ENCODE peak calls at places on chromosomes 13 and 19, in four cellular contexts. M, O, L and P are unnamed samples.

GRCh38 chr13:97226788-97227627 is 4.9 kb downstream of the MBNL2 start:
- DNase-seq in M (no peak), O (no peak), L (no peak), P (no peak)

GRCh38 chr13:68190826-68191225 is 960.7 kb upstream of the PCDH9 start:
- DNase-seq in M (peak; percentile 83), O (peak; percentile 63), L (no peak), P (no peak)

GRCh38 chr19:16631465-16631864 is 3.5 kb upstream of the MED26 start:
- DNase-seq in M (no peak), O (no peak), L (no peak), P (no peak)

GRCh38 chr13:46905249-46905648 is 8.4 kb upstream of the HTR2A start:
- DNase-seq in M (no peak), O (no peak), L (no peak), P (no peak)

GRCh38 chr13:113848020-113848419 is 15.9 kb downstream of the GAS6 start:
- DNase-seq in M (no peak), O (no peak), L (no peak), P (no peak)

GRCh38 chr13:78022164-78022877 is 103.7 kb upstream of the EDNRB start:
- DNase-seq in M (peak; percentile 68), O (peak; percentile 70), L (no peak), P (no peak)

GRCh38 chr19:1259206-1259872 is 9.8 kb upstream of the CIRBP start:
- DNase-seq in M (peak; percentile 60), O (no peak), L (peak; percentile 85), P (peak; percentile 89)

GRCh38 chr19:4518345-4519171 is at the start of gene PLIN4:
- DNase-seq in M (peak; percentile 34), O (no peak), L (peak; percentile 85), P (peak; percentile 95)

GRCh38 chr13:33153421-33154381 is 131.9 kb downstream of the STARD13 start:
- DNase-seq in M (peak; percentile 62), O (peak; percentile 93), L (peak; percentile 49), P (peak; percentile 42)

DNA sequence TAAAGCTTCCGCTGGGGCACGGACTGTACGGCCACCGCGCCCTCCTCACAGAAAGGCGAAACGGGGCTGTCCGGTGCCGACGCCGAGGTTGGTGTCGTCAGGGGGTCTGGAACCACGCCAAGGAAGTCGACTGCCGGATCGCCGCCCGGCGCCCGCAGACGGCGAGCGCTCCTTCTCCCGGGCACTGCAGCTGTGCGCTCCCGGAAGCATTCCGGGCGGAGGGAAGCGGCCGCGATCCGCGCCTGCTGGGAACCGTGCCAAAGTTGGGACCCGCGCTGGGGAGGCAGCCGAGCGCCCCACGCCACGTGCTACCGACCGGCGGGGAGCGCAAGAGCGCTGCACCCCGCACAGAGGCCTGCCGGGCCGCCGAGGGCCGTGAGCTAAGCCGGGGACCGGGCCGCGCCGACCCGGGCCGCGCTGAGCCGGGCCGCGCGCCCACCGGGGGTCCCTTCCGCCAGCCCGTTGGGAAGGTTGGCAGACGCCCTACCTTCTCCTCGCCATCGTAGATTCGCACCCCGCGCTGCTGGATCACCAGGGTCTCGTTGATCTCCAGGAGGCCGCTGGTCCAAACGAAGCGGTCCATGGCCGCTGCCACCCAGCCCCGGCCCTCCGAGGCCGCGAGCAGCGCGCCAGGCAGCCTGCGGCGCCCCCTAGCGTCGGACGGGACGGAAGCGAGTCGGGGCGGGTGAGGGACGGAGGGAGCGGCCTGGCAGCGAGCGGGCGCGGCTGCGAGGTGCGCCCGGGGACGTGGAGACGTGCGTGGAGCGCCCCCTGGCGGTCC is at the start of gene VPS36:
- DNase-seq in M (peak; percentile 87), O (peak; percentile 86), L (peak; percentile 98), P (peak; percentile 97)
- TF ChIP-seq CTCF in M (peak; percentile 75), O (peak; percentile 77), L (peak; percentile 99), P (peak; percentile 100)

GRCh38 chr19:19732579-19733501 is at the start of gene ZNF14:
- DNase-seq in M (peak; percentile 90), O (peak; percentile 94), L (peak; percentile 90), P (peak; percentile 83)
- TF ChIP-seq CTCF in M (no peak), O (peak; percentile 34), L (no peak), P (no peak)

GRCh38 chr13:24742986-24743385 is 21.0 kb upstream of the RNF17 start:
- DNase-seq in M (no peak), O (no peak), L (no peak), P (no peak)
- TF ChIP-seq CTCF in M (no peak), O (no peak), L (no peak), P (no peak)

GRCh38 chr13:61954092-61954491 is 538.4 kb upstream of the PCDH20 start:
- DNase-seq in M (peak; percentile 5), O (no peak), L (no peak), P (no peak)
- TF ChIP-seq CTCF in M (peak; percentile 43), O (peak; percentile 36), L (no peak), P (peak; percentile 34)

GRCh38 chr19:51096473-51097165 is 11.6 kb downstream of the CTU1 start:
- DNase-seq in M (no peak), O (no peak), L (no peak), P (peak; percentile 25)

GRCh38 chr19:51098366-51099069 is 9.7 kb downstream of the CTU1 start:
- DNase-seq in M (peak; percentile 6), O (no peak), L (peak; percentile 68), P (peak; percentile 66)

GRCh38 chr19:51099070-51099382 is 9.2 kb downstream of the CTU1 start:
- DNase-seq in M (no peak), O (no peak), L (no peak), P (no peak)

GRCh38 chr19:51097796-51098195 is 10.4 kb downstream of the CTU1 start:
- DNase-seq in M (no peak), O (no peak), L (no peak), P (no peak)

DNA sequence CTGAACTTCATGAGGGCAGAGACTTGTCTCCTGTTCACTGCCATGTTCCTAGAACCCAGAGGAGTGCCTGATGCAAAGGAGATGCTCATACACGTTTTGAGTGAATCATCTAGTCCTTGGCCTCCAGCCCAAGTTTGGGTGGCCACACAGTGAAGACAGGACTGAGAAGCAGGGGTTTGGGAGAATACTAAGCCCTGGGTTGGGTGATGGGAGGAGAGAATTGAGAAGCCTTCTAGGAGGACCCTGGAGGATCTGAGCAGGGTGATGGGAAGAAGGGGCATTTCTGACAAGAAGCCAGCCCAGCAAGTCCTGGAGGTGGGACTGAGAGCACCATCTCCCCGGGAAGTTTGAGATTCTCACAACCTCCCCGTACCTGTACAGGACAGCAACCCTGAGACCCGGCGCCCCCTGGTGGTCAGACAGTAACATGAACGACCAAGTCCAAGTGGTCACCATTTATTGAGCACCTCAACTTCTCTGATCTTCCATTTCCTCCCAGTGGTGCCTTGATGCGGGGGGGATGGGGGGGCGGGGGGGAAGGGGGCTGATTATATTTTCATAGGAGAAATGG is 11.0 kb downstream of the CTU1 start:
- DNase-seq in M (peak; percentile 38), O (peak; percentile 54), L (peak; percentile 77), P (peak; percentile 71)
- TF ChIP-seq CTCF in M (peak; percentile 65), O (peak; percentile 77), L (peak; percentile 60), P (peak; percentile 28)

DNA sequence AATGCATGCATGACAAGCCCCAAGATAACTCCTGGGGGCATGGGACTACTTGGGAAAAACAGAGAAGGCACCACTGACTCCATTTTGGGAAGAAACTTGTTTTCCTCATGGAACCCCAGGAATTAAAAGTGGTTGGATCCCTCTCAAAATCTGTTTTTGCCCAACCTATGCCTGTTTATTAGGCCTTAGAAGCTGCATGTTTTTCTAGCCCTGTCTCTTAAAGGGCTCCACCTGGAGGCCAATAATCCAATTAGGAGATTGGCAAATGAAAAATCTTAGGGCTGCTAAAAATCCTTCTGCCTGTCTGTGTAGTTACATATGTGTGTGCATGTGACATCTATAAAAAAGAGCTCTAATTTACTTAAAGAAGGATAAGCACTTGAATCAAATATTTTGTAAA is 26.9 kb downstream of the MED4 start:
- DNase-seq in M (no peak), O (no peak), L (no peak), P (no peak)
- TF ChIP-seq CTCF in M (no peak), O (peak; percentile 14), L (no peak), P (no peak)

GRCh38 chr13:88000787-88001186 is 329.6 kb downstream of the SLITRK5 start:
- DNase-seq in M (no peak), O (no peak), L (no peak), P (no peak)

GRCh38 chr13:88000239-88000638 is 329.1 kb downstream of the SLITRK5 start:
- DNase-seq in M (peak; percentile 18), O (no peak), L (no peak), P (no peak)

GRCh38 chr13:87998081-87998480 is 326.9 kb downstream of the SLITRK5 start:
- DNase-seq in M (no peak), O (no peak), L (no peak), P (no peak)

GRCh38 chr13:87999141-87999765 is 328.1 kb downstream of the SLITRK5 start:
- DNase-seq in M (peak; percentile 83), O (no peak), L (no peak), P (no peak)

GRCh38 chr13:87999791-88000190 is 328.6 kb downstream of the SLITRK5 start:
- DNase-seq in M (no peak), O (no peak), L (no peak), P (no peak)
- TF ChIP-seq CTCF in M (peak; percentile 23), O (peak; percentile 42), L (no peak), P (no peak)

GRCh38 chr19:45819769-45820168 is 4.7 kb upstream of the RSPH6A start:
- DNase-seq in M (no peak), O (no peak), L (no peak), P (no peak)
- TF ChIP-seq CTCF in M (no peak), O (no peak), L (no peak), P (no peak)

DNA sequence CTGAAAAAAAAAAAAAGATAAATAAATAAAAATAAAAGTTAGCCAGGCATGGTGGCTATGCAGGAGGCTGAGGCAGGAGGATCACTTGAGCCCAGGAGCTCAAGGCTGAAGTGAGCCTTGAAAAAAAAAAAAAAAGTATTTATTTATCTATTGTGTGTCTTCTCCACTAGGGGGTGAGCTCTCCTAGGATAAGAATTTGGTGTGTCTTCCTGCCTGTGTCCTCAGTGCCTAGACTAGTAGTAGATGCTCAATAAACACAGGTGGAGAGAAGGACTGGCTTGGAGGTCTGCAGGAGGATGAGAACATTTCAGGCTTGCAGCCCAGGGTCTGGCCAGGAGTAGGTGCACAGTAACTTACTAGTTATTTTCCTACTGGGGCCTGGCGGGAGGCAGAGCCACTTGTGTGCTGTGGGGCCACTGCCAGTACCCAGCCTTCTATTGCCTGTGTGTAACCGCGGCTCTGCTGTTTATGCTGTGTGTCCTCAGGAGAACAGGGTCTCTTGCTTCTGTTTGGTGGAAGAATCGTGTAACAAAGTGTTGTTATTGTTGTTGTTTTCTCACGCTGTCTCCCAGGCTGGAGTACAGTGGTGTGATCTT is 5.4 kb downstream of the LMTK3 start:
- DNase-seq in M (peak; percentile 33), O (no peak), L (no peak), P (no peak)
- TF ChIP-seq CTCF in M (peak; percentile 49), O (peak; percentile 65), L (peak; percentile 25), P (peak; percentile 27)

DNA sequence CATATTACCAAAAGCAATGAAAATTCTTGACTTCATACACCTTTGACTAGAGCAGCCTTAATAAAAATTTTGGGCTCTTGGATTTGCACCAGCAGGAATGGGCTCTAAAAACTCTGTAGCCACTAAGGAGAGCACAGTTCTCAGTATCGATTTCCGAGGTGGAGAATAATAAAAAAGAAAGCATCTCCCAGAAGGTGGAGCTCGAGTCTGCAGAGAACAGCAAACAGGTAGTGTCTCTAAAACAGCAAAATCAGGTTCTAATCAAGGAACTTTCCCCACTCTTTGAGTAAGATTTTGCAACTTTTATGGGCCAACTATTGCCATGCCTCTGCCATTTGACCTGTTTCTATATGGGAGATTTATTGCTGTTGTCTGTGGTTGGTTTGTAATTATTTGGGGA is 258.7 kb upstream of the GPC6 start:
- DNase-seq in M (peak; percentile 8), O (no peak), L (no peak), P (no peak)
- TF ChIP-seq CTCF in M (no peak), O (peak; percentile 35), L (no peak), P (peak; percentile 13)